ENCODE peak calls at places on chromosomes 7 and 10, in four cellular contexts. C is HepG2, W is K562, V is H1. S is an unnamed sample.

GRCh38 chr10:69761320-69761719 is 40.4 kb upstream of the COL13A1 start:
- DNase-seq in V (no peak), W (no peak), C (no peak), S (no peak)

GRCh38 chr10:86960003-86960862 is 1.8 kb downstream of the SNCG start:
- DNase-seq in V (peak), C (peak), W (peak), S (peak)

GRCh38 chr7:101164071-101164840 is 1.1 kb downstream of the VGF start:
- DNase-seq in V (peak), W (peak), C (no peak), S (no peak)

GRCh38 chr7:157826566-157826965 is 489.8 kb downstream of the DNAJB6 start:
- DNase-seq in V (no peak), C (no peak), W (no peak), S (no peak)

GRCh38 chr7:81884817-81885216 is 115.0 kb upstream of the HGF start:
- DNase-seq in C (no peak), V (no peak), W (no peak), S (no peak)

GRCh38 chr10:114291076-114291475 is 52.0 kb downstream of the VWA2 start:
- DNase-seq in V (no peak), C (no peak), W (no peak), S (no peak)

GRCh38 chr10:76444034-76444800 is 1012.8 kb downstream of the LRMDA start:
- DNase-seq in W (no peak), C (no peak), V (no peak), S (no peak)

GRCh38 chr7:46982928-46983327 is 599.0 kb downstream of the TNS3 start:
- DNase-seq in W (no peak), C (no peak), V (no peak), S (no peak)

GRCh38 chr10:101613646-101614045 is 25.5 kb downstream of the DPCD start:
- DNase-seq in C (no peak), V (no peak), W (no peak), S (no peak)

DNA sequence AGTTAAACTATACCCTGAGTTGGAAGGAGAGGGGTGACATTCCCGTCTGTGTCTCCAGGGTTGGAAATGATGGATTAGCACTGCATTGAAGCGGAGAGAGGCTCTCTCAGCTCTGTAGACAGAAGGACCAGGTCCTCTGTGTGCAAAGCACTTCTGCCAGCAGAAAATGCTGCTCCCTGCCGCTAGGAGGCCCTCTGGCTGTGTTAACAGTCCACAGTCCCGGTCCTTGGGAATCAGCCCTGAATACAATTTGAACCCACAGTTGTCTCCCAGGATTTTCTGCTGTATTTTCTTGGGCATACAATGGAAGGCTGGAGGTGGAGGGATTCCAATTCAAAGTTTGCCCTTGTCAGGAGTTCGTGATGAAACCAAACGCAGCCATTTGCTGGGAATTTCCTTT is 205.1 kb downstream of the GLRX3 start:
- DNase-seq in V (peak), W (peak), C (no peak), S (no peak)
- TF ChIP-seq CTCF in V (peak), W (peak), C (peak), S (peak)

DNA sequence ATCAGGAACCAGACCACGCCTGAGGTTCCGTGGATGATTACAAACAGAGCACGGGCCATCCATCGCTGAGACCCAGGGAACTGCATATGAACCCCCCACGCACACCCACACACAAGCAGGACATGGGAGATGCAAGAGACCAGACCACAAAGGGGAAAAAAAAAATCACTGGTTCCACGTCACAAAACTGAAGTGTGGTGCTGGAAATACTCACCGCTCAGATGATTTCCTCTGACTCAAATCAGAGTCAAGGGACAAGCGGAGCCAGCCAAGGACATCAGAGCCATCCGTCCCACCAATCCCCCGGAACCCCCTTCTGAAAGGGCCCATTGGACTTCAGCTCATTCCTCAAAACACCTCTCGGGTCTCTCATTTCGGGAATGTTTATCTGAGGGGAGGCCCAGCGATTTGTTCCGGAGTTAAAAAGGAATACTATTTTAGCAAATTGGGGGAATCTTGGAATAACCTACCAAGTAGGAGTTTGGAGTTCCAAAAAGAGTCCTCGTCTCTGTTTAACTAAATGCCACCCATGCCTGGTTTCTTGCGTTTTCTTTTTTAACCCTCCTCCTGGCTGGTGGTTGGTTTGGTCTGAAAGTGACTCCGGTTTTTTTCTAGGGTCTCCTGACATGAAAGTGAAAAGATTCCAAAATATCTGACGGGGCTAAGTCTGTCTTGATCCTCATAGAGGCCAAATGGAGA is 15.0 kb downstream of the SNX8 start:
- DNase-seq in C (no peak), W (no peak), V (no peak), S (peak)
- TF ChIP-seq POLR2A in C (no peak), W (no peak), V (no peak), S (peak)

GRCh38 chr10:1643161-1643910 is 94.0 kb downstream of the ADARB2 start:
- DNase-seq in C (peak), W (peak), V (peak), S (peak)
- TF ChIP-seq GABPA in C (no peak), W (no peak), V (no peak), S (peak)

GRCh38 chr7:128395748-128396147 is 14.0 kb downstream of the IMPDH1 start:
- DNase-seq in W (no peak), C (no peak), V (no peak), S (no peak)
- TF ChIP-seq CTCF in W (peak), C (no peak), V (peak), S (peak)